ENCODE peak calls at places on chromosomes 13 and 19, in seven cellular contexts. T, R, U, G, F, K and B are unnamed samples.

GRCh38 chr13:111076156-111077013 is 38.7 kb upstream of the ARHGEF7 start:
- DNase-seq in T (no peak), R (no peak), U (no peak), G (no peak), F (no peak), K (peak), B (no peak)

GRCh38 chr13:21395953-21396352 is 63.1 kb downstream of the ZDHHC20 start:
- DNase-seq in T (no peak), R (no peak), U (no peak), G (no peak), F (no peak), K (no peak), B (no peak)

GRCh38 chr13:113836917-113837553 is 26.8 kb downstream of the GAS6 start:
- DNase-seq in T (peak), R (peak), U (peak), G (no peak), F (peak), K (no peak), B (no peak)

GRCh38 chr19:19329199-19329598 is 8.6 kb downstream of the MAU2 start:
- DNase-seq in T (no peak), R (peak), U (no peak), G (no peak), F (no peak), K (no peak), B (no peak)

GRCh38 chr19:35487821-35488220 is 2.4 kb downstream of the KRTDAP start:
- DNase-seq in T (no peak), R (no peak), U (no peak), G (no peak), F (no peak), K (no peak), B (no peak)

GRCh38 chr19:46022431-46023310 is at the start of gene PGLYRP1:
- DNase-seq in T (no peak), R (no peak), U (no peak), G (no peak), F (no peak), K (no peak), B (no peak)

GRCh38 chr13:86882107-86882506 is 789.1 kb upstream of the SLITRK5 start:
- DNase-seq in T (no peak), R (no peak), U (no peak), G (no peak), F (no peak), K (no peak), B (no peak)

GRCh38 chr19:56687036-56687435 is 15.5 kb upstream of the ZNF835 start:
- DNase-seq in T (no peak), R (no peak), U (no peak), G (no peak), F (no peak), K (no peak), B (no peak)

GRCh38 chr19:15812059-15812722 is 3.3 kb downstream of the OR10H1 start:
- DNase-seq in T (no peak), R (peak), U (no peak), G (no peak), F (no peak), K (no peak), B (no peak)

GRCh38 chr13:60431108-60431700 is 34.2 kb downstream of the TDRD3 start:
- DNase-seq in T (peak), R (peak), U (peak), G (no peak), F (peak), K (no peak), B (peak)

GRCh38 chr19:18225702-18226468 is at the start of gene PDE4C:
- DNase-seq in T (peak), R (no peak), U (no peak), G (no peak), F (no peak), K (no peak), B (peak)
- H3K4me3 ChIP-seq in T (no peak), R (no peak), U (no peak), G (no peak), F (no peak), K (no peak), B (no peak)

GRCh38 chr19:6224308-6224675 is 55.5 kb downstream of the MLLT1 start:
- DNase-seq in T (no peak), R (no peak), U (no peak), G (no peak), F (no peak), K (no peak), B (no peak)

GRCh38 chr19:6225232-6225635 is 54.5 kb downstream of the MLLT1 start:
- DNase-seq in T (no peak), R (no peak), U (no peak), G (no peak), F (no peak), K (no peak), B (no peak)

GRCh38 chr19:6222884-6223283 is 56.9 kb downstream of the MLLT1 start:
- DNase-seq in T (no peak), R (no peak), U (no peak), G (no peak), F (no peak), K (no peak), B (no peak)

GRCh38 chr19:6221878-6222746 is 57.7 kb downstream of the MLLT1 start:
- DNase-seq in T (no peak), R (no peak), U (no peak), G (no peak), F (no peak), K (no peak), B (no peak)

DNA sequence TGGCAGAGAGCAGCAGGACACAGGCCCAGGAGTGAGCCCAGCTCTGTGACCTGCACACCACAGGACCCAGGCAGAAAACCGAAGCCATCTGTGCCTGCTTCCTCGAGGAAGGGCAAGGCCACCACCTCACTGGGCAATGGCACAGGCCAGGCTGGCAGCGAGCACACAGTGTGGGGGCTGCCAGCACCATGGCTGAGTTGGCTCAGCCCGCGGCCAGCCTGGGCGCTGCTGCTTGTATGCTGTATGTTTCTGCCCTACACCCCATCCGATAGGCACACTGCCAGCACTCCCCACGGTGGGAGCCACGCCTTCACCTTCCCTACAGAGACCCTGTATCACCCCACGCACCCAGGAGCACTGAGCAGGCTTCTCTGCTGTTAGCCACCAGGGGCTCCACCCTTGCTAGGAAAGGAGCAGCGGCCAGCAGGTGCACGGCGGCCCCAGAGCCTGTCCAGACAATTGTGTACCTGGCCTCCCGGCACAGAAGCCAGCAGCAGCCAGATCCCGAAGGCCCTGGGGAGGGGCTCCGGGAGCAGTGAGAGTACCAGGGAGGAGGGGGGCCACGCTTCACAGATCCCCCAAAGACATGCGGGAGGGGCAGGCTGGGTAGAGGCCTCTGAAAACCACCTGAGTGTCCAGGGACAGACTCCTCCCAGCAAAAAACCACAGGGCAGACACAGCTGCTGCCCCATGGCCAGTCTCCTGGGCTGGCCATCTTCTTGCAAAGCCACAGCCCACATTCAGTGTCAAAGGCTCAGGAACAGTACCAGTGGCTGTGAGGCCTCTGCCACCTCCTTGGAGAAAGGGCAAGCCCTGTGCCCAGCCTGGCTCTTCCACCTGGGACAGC is 56.1 kb downstream of the MLLT1 start:
- DNase-seq in T (no peak), R (no peak), U (no peak), G (no peak), F (no peak), K (no peak), B (no peak)
- H3K4me3 ChIP-seq in T (no peak), R (no peak), U (no peak), G (no peak), F (no peak), K (no peak), B (no peak)

GRCh38 chr19:17775991-17776803 is 18.7 kb upstream of the B3GNT3 start:
- DNase-seq in T (no peak), R (peak), U (no peak), G (no peak), F (no peak), K (no peak), B (no peak)

GRCh38 chr19:17779281-17779930 is 15.5 kb upstream of the B3GNT3 start:
- DNase-seq in T (peak), R (no peak), U (no peak), G (no peak), F (no peak), K (peak), B (peak)

GRCh38 chr19:17775245-17775927 is 19.6 kb upstream of the B3GNT3 start:
- DNase-seq in T (peak), R (no peak), U (no peak), G (no peak), F (no peak), K (no peak), B (peak)

GRCh38 chr19:17778621-17779280 is 16.2 kb upstream of the B3GNT3 start:
- DNase-seq in T (no peak), R (no peak), U (no peak), G (no peak), F (no peak), K (no peak), B (peak)

GRCh38 chr19:17777840-17778620 is 16.9 kb upstream of the B3GNT3 start:
- DNase-seq in T (peak), R (peak), U (no peak), G (no peak), F (no peak), K (peak), B (peak)
- H3K4me3 ChIP-seq in T (no peak), R (no peak), U (no peak), G (peak), F (peak), K (no peak), B (peak)

DNA sequence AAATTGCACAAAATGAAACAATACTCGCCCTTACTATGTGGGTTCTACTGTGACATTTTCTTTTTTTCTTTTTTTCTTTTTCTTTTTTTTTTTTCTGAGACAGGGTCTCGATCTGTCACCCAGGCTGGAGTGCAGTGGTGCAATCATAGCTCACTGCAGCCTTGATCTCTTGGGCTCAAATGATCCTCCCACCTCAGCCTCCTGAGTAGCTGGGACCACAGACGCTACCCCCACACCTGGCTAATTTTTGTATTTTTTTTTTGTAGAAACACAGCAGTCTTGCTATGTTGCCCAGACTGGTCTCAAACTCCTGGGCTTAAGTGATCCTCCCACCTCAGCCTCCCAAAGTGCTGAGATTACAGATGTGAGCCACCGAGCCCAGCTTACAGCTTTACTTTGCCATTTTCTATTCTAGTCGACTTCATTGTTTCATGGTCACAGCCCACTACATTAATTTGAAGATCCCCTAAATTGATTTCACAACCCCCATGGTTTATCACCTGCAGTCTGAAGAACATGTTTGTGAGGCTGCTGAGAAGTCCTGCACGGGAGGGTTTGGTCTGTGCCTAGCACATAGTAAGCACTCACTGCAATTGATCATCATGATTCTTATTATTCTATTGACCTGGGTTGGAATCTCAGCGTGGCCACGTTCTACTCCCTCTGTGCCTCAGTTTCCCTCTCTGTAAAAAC is 3.8 kb downstream of the BCL3 start:
- DNase-seq in T (no peak), R (no peak), U (no peak), G (no peak), F (no peak), K (no peak), B (no peak)
- H3K4me3 ChIP-seq in T (no peak), R (peak), U (peak), G (peak), F (no peak), K (peak), B (no peak)

GRCh38 chr13:48873081-48873480 is 102.6 kb upstream of the FNDC3A start:
- DNase-seq in T (no peak), R (no peak), U (no peak), G (no peak), F (no peak), K (no peak), B (no peak)

GRCh38 chr13:48875071-48875470 is 100.6 kb upstream of the FNDC3A start:
- DNase-seq in T (no peak), R (no peak), U (no peak), G (no peak), F (no peak), K (no peak), B (no peak)

GRCh38 chr13:48876289-48876688 is 99.4 kb upstream of the FNDC3A start:
- DNase-seq in T (no peak), R (no peak), U (no peak), G (no peak), F (no peak), K (no peak), B (peak)

GRCh38 chr13:48873598-48873997 is 102.1 kb upstream of the FNDC3A start:
- DNase-seq in T (no peak), R (no peak), U (no peak), G (no peak), F (no peak), K (no peak), B (peak)

DNA sequence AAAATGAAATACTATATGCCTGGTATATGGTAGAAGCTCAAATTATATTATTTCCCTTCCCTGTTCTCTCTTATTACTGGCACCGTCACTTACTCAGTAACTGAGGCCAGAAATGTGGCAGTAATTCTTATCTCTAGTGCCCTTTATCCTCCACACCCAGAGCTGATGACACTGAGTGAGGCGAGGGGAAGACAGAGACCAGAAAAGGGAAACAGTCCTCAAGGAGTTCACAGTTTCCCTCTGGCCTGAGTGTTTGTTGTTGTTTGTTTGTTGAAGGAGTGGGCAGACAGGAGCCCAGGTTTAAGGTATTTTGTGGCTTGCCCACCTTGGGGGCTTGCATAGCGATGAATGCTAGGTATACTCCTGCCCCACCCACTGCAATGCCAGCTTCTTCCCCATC is 101.5 kb upstream of the FNDC3A start:
- DNase-seq in T (no peak), R (no peak), U (no peak), G (no peak), F (no peak), K (no peak), B (no peak)
- H3K4me3 ChIP-seq in T (no peak), R (no peak), U (no peak), G (no peak), F (no peak), K (no peak), B (no peak)

DNA sequence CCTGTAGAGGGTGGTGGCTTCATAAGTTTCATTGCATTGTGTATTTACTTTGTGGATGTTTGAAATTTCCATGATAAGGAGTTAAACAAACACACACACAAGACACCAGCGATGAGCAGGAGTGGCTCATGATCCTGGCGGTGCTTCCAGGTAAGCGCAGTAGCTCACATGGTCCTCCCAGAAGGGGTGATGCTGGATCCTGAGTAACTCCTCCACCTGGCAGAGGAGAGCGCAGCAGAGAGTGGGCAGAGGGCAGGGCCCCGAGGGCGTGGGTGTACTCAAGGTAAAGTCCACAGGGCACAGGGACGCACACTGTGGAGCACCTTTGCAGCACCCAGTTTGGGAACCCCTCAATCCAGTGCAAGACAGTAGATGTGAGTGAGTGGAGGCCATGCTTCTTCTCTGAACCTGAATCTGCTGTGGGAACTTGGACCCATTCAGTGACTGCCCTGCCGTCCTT is 54.0 kb downstream of the RFX2 start:
- DNase-seq in T (no peak), R (no peak), U (no peak), G (peak), F (no peak), K (no peak), B (no peak)
- H3K4me3 ChIP-seq in T (no peak), R (no peak), U (no peak), G (peak), F (no peak), K (no peak), B (no peak)

GRCh38 chr13:30697177-30697953 is 38.0 kb upstream of the ALOX5AP start:
- DNase-seq in T (no peak), R (no peak), U (no peak), G (no peak), F (no peak), K (no peak), B (no peak)

GRCh38 chr13:30700364-30700763 is 35.0 kb upstream of the ALOX5AP start:
- DNase-seq in T (no peak), R (no peak), U (no peak), G (no peak), F (no peak), K (no peak), B (no peak)

GRCh38 chr13:30698488-30699005 is 36.8 kb upstream of the ALOX5AP start:
- DNase-seq in T (no peak), R (no peak), U (no peak), G (no peak), F (no peak), K (no peak), B (no peak)

GRCh38 chr13:30696278-30697176 is 38.8 kb upstream of the ALOX5AP start:
- DNase-seq in T (no peak), R (peak), U (peak), G (peak), F (no peak), K (peak), B (no peak)

GRCh38 chr13:30698023-30698422 is 37.3 kb upstream of the ALOX5AP start:
- DNase-seq in T (peak), R (no peak), U (peak), G (no peak), F (no peak), K (no peak), B (no peak)
- H3K4me3 ChIP-seq in T (no peak), R (no peak), U (no peak), G (peak), F (no peak), K (no peak), B (no peak)

GRCh38 chr19:8367327-8368001 is 3.5 kb downstream of the ANGPTL4 start:
- DNase-seq in T (peak), R (no peak), U (peak), G (peak), F (peak), K (peak), B (peak)
- H3K4me3 ChIP-seq in T (peak), R (no peak), U (peak), G (peak), F (peak), K (no peak), B (peak)

GRCh38 chr19:38276942-38277517 is 12.7 kb downstream of the SPINT2 start:
- DNase-seq in T (no peak), R (no peak), U (no peak), G (no peak), F (no peak), K (no peak), B (no peak)
- H3K4me3 ChIP-seq in T (no peak), R (no peak), U (no peak), G (no peak), F (no peak), K (no peak), B (no peak)